ENCODE peak calls at places on chromosomes 16 and 17, in nine cellular contexts. One of them, this sample, is unnamed.
A peak's percentile ranks its signal among the peaks of the same experiment; 100 is the strongest.

GRCh38 chr16:66515543-66516171 is 34.3 kb downstream of the TK2 start:
- DNase-seq in caudate nucleus: no peak
- DNase-seq in cerebellum: no peak
- DNase-seq in T follicular helper cell: no peak
- DNase-seq in stimulated activated CD4-positive, alpha-beta T cell treated with anti-CD3 and anti-CD28 coated beads, Interleukin-15, amount 100 ng/mL, for 1 hour: no peak
- DNase-seq in activated T-cell treated with anti-CD3 and anti-CD28 coated beads, Interleukin-2, amount 50 U/mL, for 48 hours: peak; percentile 57
- DNase-seq in hypothalamus: no peak
- DNase-seq in mucosa of descending colon: no peak
- DNase-seq in neural progenitor cell: no peak
- DNase-seq in this sample: no peak

GRCh38 chr17:20267459-20267842 is 199.9 kb downstream of the LGALS9B start:
- DNase-seq in caudate nucleus: no peak
- DNase-seq in cerebellum: no peak
- DNase-seq in T follicular helper cell: peak; percentile 18
- DNase-seq in stimulated activated CD4-positive, alpha-beta T cell treated with anti-CD3 and anti-CD28 coated beads, Interleukin-15, amount 100 ng/mL, for 1 hour: no peak
- DNase-seq in activated T-cell treated with anti-CD3 and anti-CD28 coated beads, Interleukin-2, amount 50 U/mL, for 48 hours: peak; percentile 27
- DNase-seq in hypothalamus: no peak
- DNase-seq in mucosa of descending colon: no peak
- DNase-seq in neural progenitor cell: no peak
- DNase-seq in this sample: no peak

GRCh38 chr17:17140590-17140980 is 65.5 kb downstream of the PLD6 start:
- DNase-seq in caudate nucleus: no peak
- DNase-seq in cerebellum: no peak
- DNase-seq in T follicular helper cell: no peak
- DNase-seq in stimulated activated CD4-positive, alpha-beta T cell treated with anti-CD3 and anti-CD28 coated beads, Interleukin-15, amount 100 ng/mL, for 1 hour: no peak
- DNase-seq in activated T-cell treated with anti-CD3 and anti-CD28 coated beads, Interleukin-2, amount 50 U/mL, for 48 hours: no peak
- DNase-seq in hypothalamus: no peak
- DNase-seq in mucosa of descending colon: no peak
- DNase-seq in neural progenitor cell: no peak
- DNase-seq in this sample: no peak

GRCh38 chr17:40023590-40024292 is 8.5 kb downstream of the CSF3 start:
- DNase-seq in caudate nucleus: no peak
- DNase-seq in cerebellum: no peak
- DNase-seq in T follicular helper cell: no peak
- DNase-seq in stimulated activated CD4-positive, alpha-beta T cell treated with anti-CD3 and anti-CD28 coated beads, Interleukin-15, amount 100 ng/mL, for 1 hour: no peak
- DNase-seq in activated T-cell treated with anti-CD3 and anti-CD28 coated beads, Interleukin-2, amount 50 U/mL, for 48 hours: no peak
- DNase-seq in hypothalamus: no peak
- DNase-seq in mucosa of descending colon: peak; percentile 89
- DNase-seq in neural progenitor cell: no peak
- DNase-seq in this sample: no peak

GRCh38 chr16:30069575-30070462 is 4.3 kb downstream of the ALDOA start:
- DNase-seq in caudate nucleus: peak; percentile 64
- DNase-seq in cerebellum: no peak
- DNase-seq in T follicular helper cell: no peak
- DNase-seq in stimulated activated CD4-positive, alpha-beta T cell treated with anti-CD3 and anti-CD28 coated beads, Interleukin-15, amount 100 ng/mL, for 1 hour: no peak
- DNase-seq in activated T-cell treated with anti-CD3 and anti-CD28 coated beads, Interleukin-2, amount 50 U/mL, for 48 hours: no peak
- DNase-seq in hypothalamus: peak; percentile 57
- DNase-seq in mucosa of descending colon: no peak
- DNase-seq in neural progenitor cell: no peak
- DNase-seq in this sample: no peak

GRCh38 chr17:9002236-9002609 is 19.1 kb upstream of the NTN1 start:
- DNase-seq in caudate nucleus: no peak
- DNase-seq in cerebellum: no peak
- DNase-seq in T follicular helper cell: no peak
- DNase-seq in stimulated activated CD4-positive, alpha-beta T cell treated with anti-CD3 and anti-CD28 coated beads, Interleukin-15, amount 100 ng/mL, for 1 hour: no peak
- DNase-seq in activated T-cell treated with anti-CD3 and anti-CD28 coated beads, Interleukin-2, amount 50 U/mL, for 48 hours: no peak
- DNase-seq in hypothalamus: no peak
- DNase-seq in mucosa of descending colon: no peak
- DNase-seq in neural progenitor cell: peak; percentile 63
- DNase-seq in this sample: no peak

GRCh38 chr17:18905226-18905625 is 46.7 kb upstream of the SLC5A10 start:
- DNase-seq in caudate nucleus: no peak
- DNase-seq in cerebellum: peak; percentile 41
- DNase-seq in T follicular helper cell: no peak
- DNase-seq in stimulated activated CD4-positive, alpha-beta T cell treated with anti-CD3 and anti-CD28 coated beads, Interleukin-15, amount 100 ng/mL, for 1 hour: no peak
- DNase-seq in activated T-cell treated with anti-CD3 and anti-CD28 coated beads, Interleukin-2, amount 50 U/mL, for 48 hours: no peak
- DNase-seq in hypothalamus: no peak
- DNase-seq in mucosa of descending colon: no peak
- DNase-seq in neural progenitor cell: no peak
- DNase-seq in this sample: no peak

GRCh38 chr17:28842282-28843012 is at the start of gene FAM222B:
- DNase-seq in caudate nucleus: peak; percentile 45
- DNase-seq in cerebellum: peak; percentile 93
- DNase-seq in T follicular helper cell: peak; percentile 75
- DNase-seq in stimulated activated CD4-positive, alpha-beta T cell treated with anti-CD3 and anti-CD28 coated beads, Interleukin-15, amount 100 ng/mL, for 1 hour: peak; percentile 82
- DNase-seq in activated T-cell treated with anti-CD3 and anti-CD28 coated beads, Interleukin-2, amount 50 U/mL, for 48 hours: peak; percentile 91
- DNase-seq in hypothalamus: peak; percentile 59
- DNase-seq in mucosa of descending colon: peak; percentile 77
- DNase-seq in neural progenitor cell: peak; percentile 97
- DNase-seq in this sample: peak; percentile 75

GRCh38 chr17:45688820-45689219 is 95.3 kb upstream of the CRHR1 start:
- DNase-seq in caudate nucleus: no peak
- DNase-seq in cerebellum: peak; percentile 70
- DNase-seq in T follicular helper cell: no peak
- DNase-seq in stimulated activated CD4-positive, alpha-beta T cell treated with anti-CD3 and anti-CD28 coated beads, Interleukin-15, amount 100 ng/mL, for 1 hour: no peak
- DNase-seq in activated T-cell treated with anti-CD3 and anti-CD28 coated beads, Interleukin-2, amount 50 U/mL, for 48 hours: no peak
- DNase-seq in hypothalamus: no peak
- DNase-seq in mucosa of descending colon: no peak
- DNase-seq in neural progenitor cell: no peak
- DNase-seq in this sample: no peak

GRCh38 chr16:51224317-51224716 is 73.2 kb upstream of the SALL1 start:
- DNase-seq in caudate nucleus: no peak
- DNase-seq in cerebellum: no peak
- DNase-seq in T follicular helper cell: no peak
- DNase-seq in stimulated activated CD4-positive, alpha-beta T cell treated with anti-CD3 and anti-CD28 coated beads, Interleukin-15, amount 100 ng/mL, for 1 hour: no peak
- DNase-seq in activated T-cell treated with anti-CD3 and anti-CD28 coated beads, Interleukin-2, amount 50 U/mL, for 48 hours: no peak
- DNase-seq in hypothalamus: no peak
- DNase-seq in mucosa of descending colon: no peak
- DNase-seq in neural progenitor cell: no peak
- DNase-seq in this sample: no peak

GRCh38 chr16:77430360-77430759 is 4.5 kb downstream of the ADAMTS18 start:
- DNase-seq in caudate nucleus: no peak
- DNase-seq in cerebellum: no peak
- DNase-seq in T follicular helper cell: no peak
- DNase-seq in stimulated activated CD4-positive, alpha-beta T cell treated with anti-CD3 and anti-CD28 coated beads, Interleukin-15, amount 100 ng/mL, for 1 hour: no peak
- DNase-seq in activated T-cell treated with anti-CD3 and anti-CD28 coated beads, Interleukin-2, amount 50 U/mL, for 48 hours: no peak
- DNase-seq in hypothalamus: no peak
- DNase-seq in mucosa of descending colon: no peak
- DNase-seq in neural progenitor cell: no peak
- DNase-seq in this sample: no peak

GRCh38 chr17:64972611-64973010 is 53.3 kb upstream of the LRRC37A3 start:
- DNase-seq in caudate nucleus: no peak
- DNase-seq in cerebellum: no peak
- DNase-seq in T follicular helper cell: no peak
- DNase-seq in stimulated activated CD4-positive, alpha-beta T cell treated with anti-CD3 and anti-CD28 coated beads, Interleukin-15, amount 100 ng/mL, for 1 hour: no peak
- DNase-seq in activated T-cell treated with anti-CD3 and anti-CD28 coated beads, Interleukin-2, amount 50 U/mL, for 48 hours: no peak
- DNase-seq in hypothalamus: no peak
- DNase-seq in mucosa of descending colon: no peak
- DNase-seq in neural progenitor cell: no peak
- DNase-seq in this sample: no peak

GRCh38 chr16:4750896-4751295 is 16.1 kb downstream of the ZNF500 start:
- DNase-seq in caudate nucleus: no peak
- DNase-seq in cerebellum: no peak
- DNase-seq in T follicular helper cell: no peak
- DNase-seq in stimulated activated CD4-positive, alpha-beta T cell treated with anti-CD3 and anti-CD28 coated beads, Interleukin-15, amount 100 ng/mL, for 1 hour: no peak
- DNase-seq in activated T-cell treated with anti-CD3 and anti-CD28 coated beads, Interleukin-2, amount 50 U/mL, for 48 hours: no peak
- DNase-seq in hypothalamus: no peak
- DNase-seq in mucosa of descending colon: no peak
- DNase-seq in neural progenitor cell: no peak
- DNase-seq in this sample: no peak

GRCh38 chr16:50414152-50414551 is 45.4 kb upstream of the BRD7 start:
- DNase-seq in caudate nucleus: no peak
- DNase-seq in cerebellum: no peak
- DNase-seq in T follicular helper cell: no peak
- DNase-seq in stimulated activated CD4-positive, alpha-beta T cell treated with anti-CD3 and anti-CD28 coated beads, Interleukin-15, amount 100 ng/mL, for 1 hour: no peak
- DNase-seq in activated T-cell treated with anti-CD3 and anti-CD28 coated beads, Interleukin-2, amount 50 U/mL, for 48 hours: no peak
- DNase-seq in hypothalamus: no peak
- DNase-seq in mucosa of descending colon: no peak
- DNase-seq in neural progenitor cell: no peak
- DNase-seq in this sample: no peak

This sample was measured in iPS DF 6.9.